ENCODE peak calls at places on chromosomes 7 and 10, in eight cellular contexts. One of them, this sample, is unnamed.

GRCh38 chr10:15346440-15347141 is 24.5 kb downstream of the FAM171A1 start:
- DNase-seq in hepatocyte: no peak
- DNase-seq in H1: no peak
- DNase-seq in left lung: no peak
- DNase-seq in colonic mucosa: no peak
- DNase-seq in body of pancreas: no peak
- DNase-seq in GM23338: no peak
- DNase-seq in lung: no peak
- DNase-seq in this sample: peak; percentile 71

GRCh38 chr10:27100800-27101347 is 580 bp upstream of the ANKRD26 start:
- DNase-seq in hepatocyte: no peak
- DNase-seq in H1: no peak
- DNase-seq in left lung: no peak
- DNase-seq in colonic mucosa: no peak
- DNase-seq in body of pancreas: no peak
- DNase-seq in GM23338: no peak
- DNase-seq in lung: no peak
- DNase-seq in this sample: no peak

GRCh38 chr7:36906956-36907355 is 182.7 kb upstream of the AOAH start:
- DNase-seq in hepatocyte: no peak
- DNase-seq in H1: no peak
- DNase-seq in left lung: no peak
- DNase-seq in colonic mucosa: no peak
- DNase-seq in body of pancreas: no peak
- DNase-seq in GM23338: no peak
- DNase-seq in lung: no peak
- DNase-seq in this sample: no peak

GRCh38 chr10:4740471-4740870 is 85.5 kb upstream of the AKR1E2 start:
- DNase-seq in hepatocyte: no peak
- DNase-seq in H1: no peak
- DNase-seq in left lung: no peak
- DNase-seq in colonic mucosa: no peak
- DNase-seq in body of pancreas: no peak
- DNase-seq in GM23338: no peak
- DNase-seq in lung: no peak
- DNase-seq in this sample: no peak

GRCh38 chr10:127148066-127148932 is 48.1 kb downstream of the INSYN2A start:
- DNase-seq in hepatocyte: no peak
- DNase-seq in H1: no peak
- DNase-seq in left lung: no peak
- DNase-seq in colonic mucosa: no peak
- DNase-seq in body of pancreas: no peak
- DNase-seq in GM23338: no peak
- DNase-seq in lung: no peak
- DNase-seq in this sample: no peak

GRCh38 chr10:29737209-29737565 is 102.4 kb upstream of the SVIL start:
- DNase-seq in hepatocyte: no peak
- DNase-seq in H1: no peak
- DNase-seq in left lung: no peak
- DNase-seq in colonic mucosa: no peak
- DNase-seq in body of pancreas: no peak
- DNase-seq in GM23338: peak; percentile 37
- DNase-seq in lung: no peak
- DNase-seq in this sample: no peak

GRCh38 chr10:30436688-30437038 is 2.7 kb downstream of the MAP3K8 start:
- DNase-seq in hepatocyte: no peak
- DNase-seq in H1: no peak
- DNase-seq in left lung: no peak
- DNase-seq in colonic mucosa: no peak
- DNase-seq in body of pancreas: no peak
- DNase-seq in GM23338: no peak
- DNase-seq in lung: no peak
- DNase-seq in this sample: no peak

GRCh38 chr10:78304091-78305045 is 270.7 kb downstream of the RPS24 start:
- DNase-seq in hepatocyte: no peak
- DNase-seq in H1: peak; percentile 39
- DNase-seq in left lung: no peak
- DNase-seq in colonic mucosa: peak; percentile 17
- DNase-seq in body of pancreas: no peak
- DNase-seq in GM23338: no peak
- DNase-seq in lung: no peak
- DNase-seq in this sample: peak; percentile 57

GRCh38 chr7:159158888-159159405 is 14.3 kb upstream of the VIPR2 start:
- DNase-seq in hepatocyte: no peak
- DNase-seq in H1: no peak
- DNase-seq in left lung: no peak
- DNase-seq in colonic mucosa: no peak
- DNase-seq in body of pancreas: no peak
- DNase-seq in GM23338: no peak
- DNase-seq in lung: no peak
- DNase-seq in this sample: no peak

GRCh38 chr10:68647928-68648327 is 73.1 kb upstream of the CCAR1 start:
- DNase-seq in hepatocyte: peak; percentile 13
- DNase-seq in H1: no peak
- DNase-seq in left lung: no peak
- DNase-seq in colonic mucosa: no peak
- DNase-seq in body of pancreas: no peak
- DNase-seq in GM23338: no peak
- DNase-seq in lung: no peak
- DNase-seq in this sample: no peak

GRCh38 chr10:63583909-63584747 is 62.9 kb downstream of the REEP3 start:
- DNase-seq in hepatocyte: no peak
- DNase-seq in H1: no peak
- DNase-seq in left lung: no peak
- DNase-seq in colonic mucosa: no peak
- DNase-seq in body of pancreas: no peak
- DNase-seq in GM23338: no peak
- DNase-seq in lung: no peak
- DNase-seq in this sample: no peak

GRCh38 chr7:102432476-102433318 is 678 bp upstream of the ORAI2 start:
- DNase-seq in hepatocyte: no peak
- DNase-seq in H1: no peak
- DNase-seq in left lung: no peak
- DNase-seq in colonic mucosa: no peak
- DNase-seq in body of pancreas: no peak
- DNase-seq in GM23338: no peak
- DNase-seq in lung: no peak
- DNase-seq in this sample: no peak

GRCh38 chr10:72564596-72564995 is 61.3 kb downstream of the MICU1 start:
- DNase-seq in hepatocyte: no peak
- DNase-seq in H1: no peak
- DNase-seq in left lung: peak; percentile 37
- DNase-seq in colonic mucosa: no peak
- DNase-seq in body of pancreas: no peak
- DNase-seq in GM23338: no peak
- DNase-seq in lung: peak; percentile 51
- DNase-seq in this sample: no peak

GRCh38 chr10:96978621-96979154 is 146.6 kb downstream of the LCOR start:
- DNase-seq in hepatocyte: no peak
- DNase-seq in H1: no peak
- DNase-seq in left lung: no peak
- DNase-seq in colonic mucosa: no peak
- DNase-seq in body of pancreas: no peak
- DNase-seq in GM23338: no peak
- DNase-seq in lung: no peak
- DNase-seq in this sample: no peak

GRCh38 chr7:86846494-86847190 is 202.9 kb downstream of the GRM3 start:
- DNase-seq in hepatocyte: peak; percentile 76
- DNase-seq in H1: no peak
- DNase-seq in left lung: peak; percentile 40
- DNase-seq in colonic mucosa: peak; percentile 73
- DNase-seq in body of pancreas: peak; percentile 57
- DNase-seq in GM23338: no peak
- DNase-seq in lung: peak; percentile 81
- DNase-seq in this sample: no peak

GRCh38 chr7:121544726-121545125 is 148.6 kb upstream of the FAM3C start:
- DNase-seq in hepatocyte: peak; percentile 28
- DNase-seq in H1: no peak
- DNase-seq in left lung: no peak
- DNase-seq in colonic mucosa: no peak
- DNase-seq in body of pancreas: no peak
- DNase-seq in GM23338: no peak
- DNase-seq in lung: no peak
- DNase-seq in this sample: no peak

GRCh38 chr10:94218496-94219183 is 144.1 kb downstream of the NOC3L start:
- DNase-seq in hepatocyte: no peak
- DNase-seq in H1: no peak
- DNase-seq in left lung: no peak
- DNase-seq in colonic mucosa: no peak
- DNase-seq in body of pancreas: no peak
- DNase-seq in GM23338: no peak
- DNase-seq in lung: no peak
- DNase-seq in this sample: no peak

GRCh38 chr7:1555046-1555812 is 776 bp downstream of the TMEM184A start:
- DNase-seq in hepatocyte: peak; percentile 93
- DNase-seq in H1: peak; percentile 60
- DNase-seq in left lung: no peak
- DNase-seq in colonic mucosa: peak; percentile 91
- DNase-seq in body of pancreas: peak; percentile 78
- DNase-seq in GM23338: peak; percentile 60
- DNase-seq in lung: no peak
- DNase-seq in this sample: no peak

GRCh38 chr10:13338337-13339128 is 9.6 kb downstream of the SEPHS1 start:
- DNase-seq in hepatocyte: peak; percentile 29
- DNase-seq in H1: no peak
- DNase-seq in left lung: no peak
- DNase-seq in colonic mucosa: peak; percentile 39
- DNase-seq in body of pancreas: no peak
- DNase-seq in GM23338: no peak
- DNase-seq in lung: no peak
- DNase-seq in this sample: no peak

GRCh38 chr10:130964771-130965170 is 346.8 kb downstream of the TCERG1L start:
- DNase-seq in hepatocyte: no peak
- DNase-seq in H1: no peak
- DNase-seq in left lung: no peak
- DNase-seq in colonic mucosa: no peak
- DNase-seq in body of pancreas: no peak
- DNase-seq in GM23338: no peak
- DNase-seq in lung: peak; percentile 11
- DNase-seq in this sample: peak; percentile 50

GRCh38 chr7:83159731-83160130 is 3.0 kb downstream of the PCLO start:
- DNase-seq in hepatocyte: no peak
- DNase-seq in H1: no peak
- DNase-seq in left lung: no peak
- DNase-seq in colonic mucosa: no peak
- DNase-seq in body of pancreas: no peak
- DNase-seq in GM23338: no peak
- DNase-seq in lung: no peak
- DNase-seq in this sample: no peak
- H3K27me3 ChIP-seq in hepatocyte: no peaks in the 10 kb centered on the region
- H3K27me3 ChIP-seq in H1: no peaks in the 10 kb centered on the region
- H3K27me3 ChIP-seq in left lung: no peaks in the 10 kb centered on the region
- H3K27me3 ChIP-seq in colonic mucosa: no peaks in the 10 kb centered on the region
- H3K27me3 ChIP-seq in body of pancreas: no peaks in the 10 kb centered on the region
- H3K27me3 ChIP-seq in GM23338: no peaks in the 10 kb centered on the region
- H3K27me3 ChIP-seq in lung: no peaks in the 10 kb centered on the region
- H3K27me3 ChIP-seq in this sample: no peaks in the 10 kb centered on the region

GRCh38 chr10:99544322-99544721 is 11.6 kb downstream of the NKX2-3 start:
- DNase-seq in hepatocyte: no peak
- DNase-seq in H1: no peak
- DNase-seq in left lung: no peak
- DNase-seq in colonic mucosa: no peak
- DNase-seq in body of pancreas: no peak
- DNase-seq in GM23338: no peak
- DNase-seq in lung: no peak
- DNase-seq in this sample: no peak

GRCh38 chr10:99551616-99552015 is 18.9 kb downstream of the NKX2-3 start:
- DNase-seq in hepatocyte: no peak
- DNase-seq in H1: no peak
- DNase-seq in left lung: no peak
- DNase-seq in colonic mucosa: no peak
- DNase-seq in body of pancreas: no peak
- DNase-seq in GM23338: no peak
- DNase-seq in lung: no peak
- DNase-seq in this sample: no peak

GRCh38 chr10:99551158-99551557 is 18.4 kb downstream of the NKX2-3 start:
- DNase-seq in hepatocyte: no peak
- DNase-seq in H1: no peak
- DNase-seq in left lung: no peak
- DNase-seq in colonic mucosa: peak; percentile 57
- DNase-seq in body of pancreas: no peak
- DNase-seq in GM23338: no peak
- DNase-seq in lung: no peak
- DNase-seq in this sample: no peak

GRCh38 chr10:99548041-99548530 is 15.3 kb downstream of the NKX2-3 start:
- DNase-seq in hepatocyte: no peak
- DNase-seq in H1: no peak
- DNase-seq in left lung: no peak
- DNase-seq in colonic mucosa: no peak
- DNase-seq in body of pancreas: no peak
- DNase-seq in GM23338: peak; percentile 71
- DNase-seq in lung: no peak
- DNase-seq in this sample: no peak
- TF ChIP-seq CTCF in hepatocyte: peak; percentile 24
- TF ChIP-seq CTCF in H1: peak; percentile 82
- TF ChIP-seq CTCF in left lung: no peak
- TF ChIP-seq CTCF in colonic mucosa: no peak
- TF ChIP-seq CTCF in body of pancreas: no peak
- TF ChIP-seq CTCF in GM23338: peak; percentile 85
- TF ChIP-seq CTCF in lung: peak; percentile 8
- TF ChIP-seq CTCF in this sample: peak; percentile 25

DNA sequence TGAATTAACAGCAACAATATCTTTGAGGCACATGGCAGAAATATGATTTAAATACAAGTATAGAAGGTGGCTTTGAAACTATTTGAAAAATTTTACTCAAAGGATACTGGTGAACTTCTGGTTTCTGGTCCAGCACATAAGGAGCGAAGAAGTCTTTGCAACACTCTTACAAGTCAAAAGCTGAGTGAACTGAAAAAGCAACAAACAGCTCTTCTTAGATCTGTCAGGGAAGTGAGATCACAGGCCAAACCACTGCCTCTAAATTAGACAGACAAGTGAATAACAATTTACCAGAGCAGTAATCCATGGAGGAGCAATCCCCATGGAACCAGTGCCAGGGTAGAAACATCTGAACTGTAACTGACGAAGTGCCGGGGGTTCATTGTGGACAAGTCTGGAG is 9.6 kb upstream of the VWC2 start:
- DNase-seq in hepatocyte: no peak
- DNase-seq in H1: no peak
- DNase-seq in left lung: no peak
- DNase-seq in colonic mucosa: no peak
- DNase-seq in body of pancreas: no peak
- DNase-seq in GM23338: no peak
- DNase-seq in lung: no peak
- DNase-seq in this sample: no peak
- H3K27ac ChIP-seq in hepatocyte: no peak overlapping the region
- H3K27ac ChIP-seq in H1: no peak overlapping the region
- H3K27ac ChIP-seq in left lung: no peak overlapping the region
- H3K27ac ChIP-seq in colonic mucosa: no peak overlapping the region
- H3K27ac ChIP-seq in body of pancreas: no peak overlapping the region
- H3K27ac ChIP-seq in GM23338: no peak overlapping the region
- H3K27ac ChIP-seq in lung: no peak overlapping the region
- H3K27ac ChIP-seq in this sample: no peak overlapping the region

DNA sequence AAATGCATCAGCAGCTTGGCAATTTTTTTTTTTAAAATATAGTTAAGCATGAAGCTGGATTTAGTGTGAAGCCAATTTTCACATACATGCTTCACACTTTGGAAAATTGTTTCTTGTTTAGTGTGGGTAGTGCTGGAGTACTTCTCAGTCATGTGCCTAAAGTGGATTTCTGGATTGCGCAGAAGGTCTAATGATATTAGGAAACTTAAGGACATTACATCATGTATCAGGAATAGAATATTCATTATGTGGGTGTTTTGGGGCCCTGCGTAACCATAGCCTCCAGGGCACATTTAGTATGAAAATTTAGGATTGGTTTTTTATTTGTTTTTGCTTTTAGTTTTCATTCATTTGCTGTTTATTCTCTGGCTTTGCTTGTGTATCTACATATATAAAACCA is 28.8 kb upstream of the BNIP3 start:
- DNase-seq in hepatocyte: no peak
- DNase-seq in H1: no peak
- DNase-seq in left lung: no peak
- DNase-seq in colonic mucosa: no peak
- DNase-seq in body of pancreas: no peak
- DNase-seq in GM23338: no peak
- DNase-seq in lung: no peak
- DNase-seq in this sample: no peak
- H3K27me3 ChIP-seq in hepatocyte: peaks cover 14% of the 10 kb centered on the region
- H3K27me3 ChIP-seq in H1: no peaks in the 10 kb centered on the region
- H3K27me3 ChIP-seq in left lung: no peaks in the 10 kb centered on the region
- H3K27me3 ChIP-seq in colonic mucosa: no peaks in the 10 kb centered on the region
- H3K27me3 ChIP-seq in body of pancreas: no peaks in the 10 kb centered on the region
- H3K27me3 ChIP-seq in GM23338: no peaks in the 10 kb centered on the region
- H3K27me3 ChIP-seq in lung: no peaks in the 10 kb centered on the region
- H3K27me3 ChIP-seq in this sample: no peaks in the 10 kb centered on the region